ENCODE peak calls at places on chromosomes 13 and 19, in five cellular contexts. K, M, I, T and N are unnamed samples.

GRCh38 chr19:19860756-19861390 is 4.8 kb upstream of the ZNF253 start:
- DNase-seq in I (no peak), K (peak), M (peak), T (no peak), N (no peak)

GRCh38 chr19:709196-709964 is 645 bp downstream of the PALM start:
- DNase-seq in K (no peak), M (no peak), T (no peak), I (no peak), N (no peak)

GRCh38 chr19:7540761-7541480 is 5.4 kb downstream of the PNPLA6 start:
- DNase-seq in T (no peak), K (no peak), I (no peak), M (no peak), N (no peak)

GRCh38 chr13:114140131-114140908 is 7.9 kb upstream of the RASA3 start:
- DNase-seq in M (no peak), T (no peak), I (no peak), K (peak), N (no peak)

GRCh38 chr13:110957931-110958330 is 43.1 kb upstream of the ANKRD10 start:
- DNase-seq in I (no peak), K (no peak), T (no peak), M (no peak), N (no peak)

GRCh38 chr13:91359566-91359965 is 12.1 kb downstream of the MIR17HG start:
- DNase-seq in I (no peak), K (no peak), M (no peak), T (peak), N (no peak)

GRCh38 chr13:23673354-23673753 is 103.1 kb downstream of the TNFRSF19 start:
- DNase-seq in T (no peak), K (no peak), M (no peak), I (peak), N (peak)

GRCh38 chr13:98866882-98867281 is 111.0 kb downstream of the DOCK9 start:
- DNase-seq in M (no peak), T (no peak), I (no peak), K (no peak), N (no peak)

GRCh38 chr13:109704771-109705628 is 81.4 kb downstream of the IRS2 start:
- DNase-seq in T (peak), K (no peak), M (peak), I (no peak), N (no peak)

GRCh38 chr13:97332725-97333124 is 101.2 kb upstream of the RAP2A start:
- DNase-seq in K (no peak), M (no peak), T (no peak), I (no peak), N (no peak)

GRCh38 chr13:110212529-110212928 is 94.4 kb downstream of the COL4A1 start:
- DNase-seq in I (no peak), T (no peak), M (no peak), K (no peak), N (no peak)

GRCh38 chr13:40564342-40564997 is 102.0 kb downstream of the FOXO1 start:
- DNase-seq in T (no peak), M (no peak), I (no peak), K (no peak), N (no peak)

GRCh38 chr19:47107953-47108746 is 5.4 kb downstream of the ZC3H4 start:
- DNase-seq in M (no peak), T (peak), K (no peak), I (no peak), N (no peak)

GRCh38 chr19:4534836-4535658 is at the start of gene PLIN5:
- DNase-seq in K (peak), M (peak), T (peak), I (peak), N (peak)

GRCh38 chr13:48070942-48071341 is 24.0 kb downstream of the MED4 start:
- DNase-seq in M (no peak), I (no peak), T (no peak), K (no peak), N (no peak)

GRCh38 chr13:51838235-51838846 is 6.6 kb downstream of the TMEM272 start:
- DNase-seq in T (no peak), I (no peak), M (no peak), K (no peak), N (no peak)

GRCh38 chr13:66689628-66690027 is 540.5 kb downstream of the PCDH9 start:
- DNase-seq in K (no peak), M (no peak), I (peak), T (peak), N (no peak)

GRCh38 chr13:76848596-76848995 is 37.6 kb downstream of the KCTD12 start:
- DNase-seq in M (no peak), T (peak), K (no peak), I (peak), N (peak)

GRCh38 chr13:41456768-41457588 is at the start of gene RGCC:
- DNase-seq in T (no peak), M (peak), K (peak), I (no peak), N (peak)

GRCh38 chr13:102003848-102004570 is 397.8 kb downstream of the FGF14 start:
- DNase-seq in K (no peak), M (no peak), I (no peak), T (peak), N (no peak)

GRCh38 chr13:20127563-20128458 is 33.0 kb downstream of the GJA3 start:
- DNase-seq in K (peak), M (peak), I (peak), T (no peak), N (peak)

GRCh38 chr19:37074111-37074510 is 4.1 kb upstream of the ZNF420 start:
- DNase-seq in I (no peak), M (no peak), T (no peak), K (no peak), N (no peak)

GRCh38 chr19:3034845-3035541 is 5.9 kb upstream of the TLE2 start:
- DNase-seq in K (peak), I (no peak), M (peak), T (peak), N (no peak)

GRCh38 chr19:58218899-58219298 is 9.8 kb upstream of the ZNF544 start:
- DNase-seq in I (no peak), M (no peak), K (peak), T (peak), N (no peak)

GRCh38 chr13:100941811-100942361 is 267.3 kb upstream of the TMTC4 start:
- DNase-seq in T (no peak), K (no peak), M (no peak), I (no peak), N (no peak)

GRCh38 chr13:38862443-38862842 is 128.2 kb downstream of the STOML3 start:
- DNase-seq in T (no peak), K (no peak), I (no peak), M (no peak), N (no peak)

GRCh38 chr13:21139374-21139773 is 37.0 kb downstream of the SKA3 start:
- DNase-seq in T (no peak), K (no peak), I (no peak), M (peak), N (no peak)

GRCh38 chr19:17210296-17210695 is 4.9 kb upstream of the USE1 start:
- DNase-seq in K (no peak), M (no peak), I (no peak), T (no peak), N (no peak)

GRCh38 chr19:16541526-16542044 is 652 bp downstream of the CHERP start:
- DNase-seq in T (no peak), K (no peak), M (peak), I (no peak), N (no peak)

GRCh38 chr13:82739881-82740280 is 1142.4 kb downstream of the SLITRK1 start:
- DNase-seq in K (no peak), M (no peak), T (no peak), I (no peak), N (no peak)

GRCh38 chr19:48085904-48086864 is 24.4 kb downstream of the PLA2G4C start:
- DNase-seq in M (no peak), K (no peak), T (no peak), I (no peak), N (no peak)